ENCODE peak calls at places on chromosomes 2 and 18, in five cellular contexts. K is stimulated activated CD4-positive, alpha-beta T cell treated with anti-CD3 and anti-CD28 coated beads, TNF-alpha, amount 100 ng/mL, for 1 hour; E is CD8-positive, alpha-beta memory T cell; D is substantia nigra; Z is SK-N-SH. Q is an unnamed sample.

GRCh38 chr2:27891820-27892105 is 1.2 kb downstream of the BABAM2 start:
- DNase-seq in Z (no peak), E (no peak), D (no peak), K (no peak), Q (no peak)

GRCh38 chr18:76568726-76569125 is 73.7 kb upstream of the ZNF516 start:
- DNase-seq in Z (no peak), K (no peak), D (no peak), E (no peak), Q (no peak)

GRCh38 chr2:242075163-242075562 is 205.6 kb downstream of the RTP5 start:
- DNase-seq in D (no peak), K (no peak), Z (no peak), E (no peak), Q (no peak)

GRCh38 chr18:50107468-50107867 is 87.5 kb downstream of the MYO5B start:
- DNase-seq in E (no peak), D (no peak), Z (no peak), K (no peak), Q (no peak)

GRCh38 chr2:205477016-205477705 is 205.1 kb upstream of the NRP2 start:
- DNase-seq in Z (no peak), E (no peak), D (no peak), K (no peak), Q (no peak)

GRCh38 chr2:22894761-22895160 is 490.2 kb upstream of the KLHL29 start:
- DNase-seq in Z (no peak), K (no peak), D (no peak), E (no peak), Q (no peak)

GRCh38 chr2:84450288-84451227 is 8.5 kb downstream of the SUCLG1 start:
- DNase-seq in K (no peak), E (no peak), Z (no peak), D (no peak), Q (no peak)

GRCh38 chr2:144523606-144524131 is 3.8 kb upstream of the ZEB2 start:
- DNase-seq in Z (peak), E (no peak), D (no peak), K (no peak), Q (no peak)

GRCh38 chr18:22001912-22002487 is 167.4 kb upstream of the GATA6 start:
- DNase-seq in K (no peak), E (no peak), Z (no peak), D (no peak), Q (no peak)

GRCh38 chr2:218896501-218897393 is 16.1 kb downstream of the WNT10A start:
- DNase-seq in K (peak), E (peak), Z (peak), D (no peak), Q (peak)

GRCh38 chr18:49193896-49194295 is 243.1 kb upstream of the SMAD7 start:
- DNase-seq in D (no peak), Z (no peak), E (no peak), K (no peak), Q (no peak)

GRCh38 chr2:224860786-224861185 is 144.6 kb upstream of the CCDC195 start:
- DNase-seq in D (no peak), E (no peak), Z (no peak), K (no peak), Q (no peak)

GRCh38 chr2:103809946-103810345 is 1044.0 kb upstream of the POU3F3 start:
- DNase-seq in E (no peak), K (no peak), Z (no peak), D (no peak), Q (no peak)

GRCh38 chr2:196170681-196171247 is 614 bp downstream of the STK17B start:
- DNase-seq in K (no peak), Z (no peak), D (peak), E (peak), Q (no peak)

GRCh38 chr2:203583696-203584095 is 48.6 kb upstream of the RAPH1 start:
- DNase-seq in D (no peak), E (no peak), Z (no peak), K (no peak), Q (no peak)

GRCh38 chr2:127515383-127515915 is 10.8 kb downstream of the IWS1 start:
- DNase-seq in E (no peak), Z (no peak), K (no peak), D (no peak), Q (no peak)

GRCh38 chr2:236557894-236558532 is 11.6 kb upstream of the ACKR3 start:
- DNase-seq in D (peak), Z (no peak), E (no peak), K (no peak), Q (no peak)

GRCh38 chr2:8212239-8212638 is 469.6 kb upstream of the ID2 start:
- DNase-seq in E (no peak), Z (no peak), D (no peak), K (no peak), Q (no peak)

GRCh38 chr2:73202156-73203054 is at the start of gene NOTO:
- DNase-seq in E (no peak), Z (peak), D (no peak), K (no peak), Q (no peak)

GRCh38 chr2:42843611-42844010 is 51.2 kb upstream of the HAAO start:
- DNase-seq in K (no peak), Z (no peak), E (no peak), D (no peak), Q (no peak)

GRCh38 chr2:221999702-222000101 is 299.1 kb downstream of the PAX3 start:
- DNase-seq in D (no peak), Z (no peak), E (no peak), K (no peak), Q (no peak)

GRCh38 chr2:1010373-1011017 is 59.8 kb downstream of the SNTG2 start:
- DNase-seq in Z (peak), D (no peak), E (no peak), K (no peak), Q (peak)

GRCh38 chr18:9737814-9738160 is 29.7 kb downstream of the RAB31 start:
- DNase-seq in Z (peak), D (peak), E (no peak), K (no peak), Q (peak)

GRCh38 chr2:239291505-239292350 is 109.1 kb downstream of the HDAC4 start:
- DNase-seq in D (peak), K (no peak), E (no peak), Z (no peak), Q (no peak)

GRCh38 chr2:53475766-53476165 is 291.8 kb upstream of the CHAC2 start:
- DNase-seq in K (no peak), D (no peak), Z (no peak), E (no peak), Q (no peak)

GRCh38 chr18:53426656-53427055 is 797.8 kb downstream of the MBD2 start:
- DNase-seq in K (no peak), D (no peak), Z (no peak), E (no peak), Q (peak)

GRCh38 chr18:1014951-1015627 is 110.4 kb downstream of the ADCYAP1 start:
- DNase-seq in K (no peak), E (no peak), D (no peak), Z (no peak), Q (no peak)